ENCODE peak calls at places on chromosomes 5 and 9, in ten cellular contexts. P is GM04504; E is progenitor cell of endocrine pancreas; X is neural progenitor cell; M is tibial artery; C is activated CD8-positive, alpha-beta T cell treated with anti-CD3 and anti-CD28 coated beads for 36 hours; I is Caki2; N is SJSA1; D is WTC11; O is ovary. S is an unnamed sample.

GRCh38 chr9:86943223-86943870 is 4.0 kb downstream of the GAS1 start:
- DNase-seq in P (no peak), E (no peak), X (no peak), M (peak), C (no peak), I (no peak), N (no peak), D (no peak), O (no peak), S (no peak)

GRCh38 chr9:91179237-91180138 is 182.2 kb downstream of the AUH start:
- DNase-seq in P (no peak), E (no peak), X (no peak), M (no peak), C (no peak), I (no peak), N (peak), D (no peak), O (no peak), S (no peak)

GRCh38 chr9:114450833-114451706 is 54.2 kb downstream of the WHRN start:
- DNase-seq in P (no peak), E (no peak), X (no peak), M (no peak), C (no peak), I (no peak), N (no peak), D (no peak), O (no peak), S (no peak)

GRCh38 chr9:83013261-83013610 is 49.7 kb downstream of the RASEF start:
- DNase-seq in P (no peak), E (no peak), X (no peak), M (no peak), C (no peak), I (no peak), N (no peak), D (no peak), O (no peak), S (no peak)

GRCh38 chr9:86287013-86287412 is 4.7 kb upstream of the ISCA1 start:
- DNase-seq in P (peak), E (no peak), X (peak), M (no peak), C (peak), I (peak), N (no peak), D (peak), O (peak), S (no peak)

GRCh38 chr5:150544606-150545219 is 36.8 kb downstream of the NDST1 start:
- DNase-seq in P (peak), E (peak), X (peak), M (peak), C (peak), I (no peak), N (peak), D (peak), O (peak), S (peak)

GRCh38 chr5:52870448-52870847 is 82.7 kb downstream of the ITGA1 start:
- DNase-seq in P (no peak), E (no peak), X (peak), M (no peak), C (no peak), I (peak), N (no peak), D (no peak), O (no peak), S (no peak)

GRCh38 chr9:17578911-17579793 is at the start of gene SH3GL2:
- DNase-seq in P (no peak), E (peak), X (peak), M (no peak), C (peak), I (peak), N (no peak), D (peak), O (peak), S (no peak)

GRCh38 chr5:82405618-82406199 is 127.6 kb upstream of the RPS23 start:
- DNase-seq in P (peak), E (no peak), X (no peak), M (no peak), C (no peak), I (no peak), N (peak), D (no peak), O (no peak), S (no peak)

GRCh38 chr5:77073667-77074066 is 13.4 kb downstream of the ZBED3 start:
- DNase-seq in P (no peak), E (no peak), X (no peak), M (no peak), C (no peak), I (no peak), N (no peak), D (no peak), O (no peak), S (no peak)

GRCh38 chr9:136663311-136663679 is 579 bp downstream of the EGFL7 start:
- DNase-seq in P (no peak), E (no peak), X (no peak), M (no peak), C (no peak), I (no peak), N (no peak), D (no peak), O (no peak), S (no peak)

GRCh38 chr5:44002381-44002901 is 386.8 kb downstream of the FGF10 start:
- DNase-seq in P (no peak), E (no peak), X (no peak), M (no peak), C (no peak), I (peak), N (peak), D (no peak), O (no peak), S (peak)

GRCh38 chr9:99474186-99474585 is 252.1 kb downstream of the SEC61B start:
- DNase-seq in P (no peak), E (no peak), X (no peak), M (no peak), C (no peak), I (no peak), N (no peak), D (no peak), O (no peak), S (no peak)

GRCh38 chr5:64767959-64768357 is 533 bp downstream of the SREK1IP1 start:
- DNase-seq in P (peak), E (no peak), X (peak), M (no peak), C (peak), I (no peak), N (no peak), D (peak), O (peak), S (no peak)

GRCh38 chr9:129494113-129494789 is 126.7 kb downstream of the C9orf50 start:
- DNase-seq in P (no peak), E (no peak), X (peak), M (no peak), C (no peak), I (no peak), N (no peak), D (no peak), O (peak), S (no peak)

GRCh38 chr5:71601222-71602026 is 14.3 kb downstream of the MCCC2 start:
- DNase-seq in P (peak), E (no peak), X (peak), M (peak), C (peak), I (peak), N (peak), D (peak), O (no peak), S (peak)

GRCh38 chr5:167415779-167416761 is 875.4 kb upstream of the WWC1 start:
- DNase-seq in P (no peak), E (no peak), X (no peak), M (no peak), C (no peak), I (no peak), N (no peak), D (no peak), O (no peak), S (no peak)

GRCh38 chr9:1966725-1967366 is 48.3 kb upstream of the SMARCA2 start:
- DNase-seq in P (no peak), E (no peak), X (no peak), M (no peak), C (no peak), I (no peak), N (no peak), D (no peak), O (no peak), S (no peak)

GRCh38 chr5:5699062-5699461 is 276.6 kb downstream of the ICE1 start:
- DNase-seq in P (no peak), E (no peak), X (peak), M (no peak), C (peak), I (no peak), N (no peak), D (peak), O (no peak), S (peak)

GRCh38 chr9:113216406-113216805 is 4.7 kb downstream of the FKBP15 start:
- DNase-seq in P (no peak), E (no peak), X (no peak), M (no peak), C (no peak), I (no peak), N (no peak), D (no peak), O (no peak), S (no peak)

GRCh38 chr9:114057161-114057560 is 20.9 kb downstream of the AMBP start:
- DNase-seq in P (no peak), E (no peak), X (no peak), M (no peak), C (no peak), I (no peak), N (peak), D (no peak), O (no peak), S (no peak)

GRCh38 chr5:143646961-143647360 is 165.0 kb upstream of the HMHB1 start:
- DNase-seq in P (no peak), E (no peak), X (no peak), M (no peak), C (no peak), I (no peak), N (peak), D (no peak), O (no peak), S (no peak)

GRCh38 chr9:69317894-69318293 is 7.1 kb upstream of the ENTREP1 start:
- DNase-seq in P (no peak), E (no peak), X (no peak), M (no peak), C (peak), I (no peak), N (no peak), D (no peak), O (no peak), S (no peak)

GRCh38 chr9:79555474-79555873 is 16.3 kb upstream of the TLE4 start:
- DNase-seq in P (no peak), E (no peak), X (no peak), M (no peak), C (no peak), I (no peak), N (no peak), D (no peak), O (no peak), S (no peak)

GRCh38 chr9:103798620-103799019 is 295.5 kb upstream of the SMC2 start:
- DNase-seq in P (no peak), E (no peak), X (no peak), M (no peak), C (peak), I (peak), N (no peak), D (no peak), O (no peak), S (no peak)

GRCh38 chr5:125006011-125006685 is 259.7 kb upstream of the ZNF608 start:
- DNase-seq in P (no peak), E (no peak), X (peak), M (no peak), C (no peak), I (no peak), N (no peak), D (no peak), O (no peak), S (no peak)

GRCh38 chr5:42423285-42424152 is at the start of gene GHR:
- DNase-seq in P (peak), E (peak), X (peak), M (peak), C (peak), I (peak), N (peak), D (peak), O (peak), S (peak)

GRCh38 chr9:6997330-6997729 is 239.6 kb downstream of the KDM4C start:
- DNase-seq in P (peak), E (no peak), X (no peak), M (no peak), C (no peak), I (no peak), N (no peak), D (no peak), O (no peak), S (no peak)

GRCh38 chr9:136587145-136587943 is 41.5 kb upstream of the NOTCH1 start:
- DNase-seq in P (no peak), E (no peak), X (peak), M (peak), C (no peak), I (no peak), N (no peak), D (peak), O (peak), S (no peak)

GRCh38 chr9:104304925-104305324 is 199.1 kb upstream of the OR13F1 start:
- DNase-seq in P (no peak), E (no peak), X (peak), M (no peak), C (no peak), I (no peak), N (no peak), D (peak), O (no peak), S (no peak)